ENCODE peak calls at places on chromosomes 12 and 14, in six cellular contexts. One of them, this sample, is unnamed.

GRCh38 chr12:132444957-132445883 is 44.7 kb upstream of the FBRSL1 start:
- DNase-seq in K562: no peak
- DNase-seq in GM12891: peak
- DNase-seq in HepG2: no peak
- DNase-seq in GM12878: no peak
- DNase-seq in H1: peak
- DNase-seq in this sample: peak

GRCh38 chr12:100908501-100908900 is 113.9 kb downstream of the ANO4 start:
- DNase-seq in K562: no peak
- DNase-seq in GM12891: no peak
- DNase-seq in HepG2: no peak
- DNase-seq in GM12878: no peak
- DNase-seq in H1: no peak
- DNase-seq in this sample: no peak

GRCh38 chr14:61547186-61548121 is 147.9 kb upstream of the HIF1A start:
- DNase-seq in K562: no peak
- DNase-seq in GM12891: no peak
- DNase-seq in HepG2: no peak
- DNase-seq in GM12878: no peak
- DNase-seq in H1: no peak
- DNase-seq in this sample: no peak

GRCh38 chr14:59540852-59541251 is 35.8 kb downstream of the CCDC175 start:
- DNase-seq in K562: no peak
- DNase-seq in GM12891: no peak
- DNase-seq in HepG2: no peak
- DNase-seq in GM12878: no peak
- DNase-seq in H1: no peak
- DNase-seq in this sample: no peak

GRCh38 chr12:125856899-125857298 is 791.7 kb downstream of the AACS start:
- DNase-seq in K562: no peak
- DNase-seq in GM12891: no peak
- DNase-seq in HepG2: no peak
- DNase-seq in GM12878: no peak
- DNase-seq in H1: no peak
- DNase-seq in this sample: no peak

GRCh38 chr12:2212971-2213869 is 160.4 kb downstream of the CACNA1C start:
- DNase-seq in K562: no peak
- DNase-seq in GM12891: no peak
- DNase-seq in HepG2: no peak
- DNase-seq in GM12878: no peak
- DNase-seq in H1: no peak
- DNase-seq in this sample: no peak

GRCh38 chr12:108254030-108254429 is 85.1 kb downstream of the CMKLR1 start:
- DNase-seq in K562: no peak
- DNase-seq in GM12891: no peak
- DNase-seq in HepG2: no peak
- DNase-seq in GM12878: no peak
- DNase-seq in H1: no peak
- DNase-seq in this sample: no peak

GRCh38 chr12:71152838-71153237 is 5.0 kb downstream of the TSPAN8 start:
- DNase-seq in K562: no peak
- DNase-seq in GM12891: no peak
- DNase-seq in HepG2: no peak
- DNase-seq in GM12878: no peak
- DNase-seq in H1: no peak
- DNase-seq in this sample: no peak

GRCh38 chr12:54038760-54039414 is 6.0 kb downstream of the HOXC5 start:
- DNase-seq in K562: no peak
- DNase-seq in GM12891: no peak
- DNase-seq in HepG2: no peak
- DNase-seq in GM12878: no peak
- DNase-seq in H1: no peak
- DNase-seq in this sample: no peak

GRCh38 chr12:32034045-32034444 is 72.6 kb upstream of the BICD1 start:
- DNase-seq in K562: peak
- DNase-seq in GM12891: no peak
- DNase-seq in HepG2: no peak
- DNase-seq in GM12878: no peak
- DNase-seq in H1: no peak
- DNase-seq in this sample: no peak

GRCh38 chr12:128586630-128587029 is 237.1 kb downstream of the SLC15A4 start:
- DNase-seq in K562: no peak
- DNase-seq in GM12891: no peak
- DNase-seq in HepG2: no peak
- DNase-seq in GM12878: no peak
- DNase-seq in H1: no peak
- DNase-seq in this sample: no peak

GRCh38 chr12:7646178-7646475 is 19.6 kb downstream of the APOBEC1 start:
- DNase-seq in K562: no peak
- DNase-seq in GM12891: no peak
- DNase-seq in HepG2: no peak
- DNase-seq in GM12878: no peak
- DNase-seq in H1: no peak
- DNase-seq in this sample: no peak

GRCh38 chr14:81625343-81625742 is 91.7 kb upstream of the SEL1L start:
- DNase-seq in K562: peak
- DNase-seq in GM12891: no peak
- DNase-seq in HepG2: peak
- DNase-seq in GM12878: no peak
- DNase-seq in H1: no peak
- DNase-seq in this sample: no peak

GRCh38 chr14:47715330-47715729 is 39.9 kb upstream of the MDGA2 start:
- DNase-seq in K562: no peak
- DNase-seq in GM12891: no peak
- DNase-seq in HepG2: no peak
- DNase-seq in GM12878: no peak
- DNase-seq in H1: no peak
- DNase-seq in this sample: no peak

GRCh38 chr12:131457331-131458047 is 253.4 kb upstream of the SFSWAP start:
- DNase-seq in K562: no peak
- DNase-seq in GM12891: no peak
- DNase-seq in HepG2: no peak
- DNase-seq in GM12878: no peak
- DNase-seq in H1: no peak
- DNase-seq in this sample: no peak

GRCh38 chr12:1914116-1914911 is 4.1 kb downstream of the CACNA2D4 start:
- DNase-seq in K562: no peak
- DNase-seq in GM12891: no peak
- DNase-seq in HepG2: no peak
- DNase-seq in GM12878: no peak
- DNase-seq in H1: peak
- DNase-seq in this sample: no peak

GRCh38 chr14:87233806-87234384 is 759.1 kb downstream of the GALC start:
- DNase-seq in K562: no peak
- DNase-seq in GM12891: no peak
- DNase-seq in HepG2: no peak
- DNase-seq in GM12878: no peak
- DNase-seq in H1: no peak
- DNase-seq in this sample: no peak

GRCh38 chr14:61539631-61540030 is 155.7 kb upstream of the HIF1A start:
- DNase-seq in K562: no peak
- DNase-seq in GM12891: no peak
- DNase-seq in HepG2: no peak
- DNase-seq in GM12878: no peak
- DNase-seq in H1: no peak
- DNase-seq in this sample: no peak

GRCh38 chr12:108369736-108370396 is 30.8 kb upstream of the CMKLR1 start:
- DNase-seq in K562: no peak
- DNase-seq in GM12891: no peak
- DNase-seq in HepG2: no peak
- DNase-seq in GM12878: no peak
- DNase-seq in H1: no peak
- DNase-seq in this sample: no peak

GRCh38 chr14:90617942-90618341 is 198.3 kb downstream of the TTC7B start:
- DNase-seq in K562: no peak
- DNase-seq in GM12891: no peak
- DNase-seq in HepG2: no peak
- DNase-seq in GM12878: no peak
- DNase-seq in H1: no peak
- DNase-seq in this sample: no peak

GRCh38 chr12:94956936-94957464 is 46.5 kb downstream of the NDUFA12 start:
- DNase-seq in K562: no peak
- DNase-seq in GM12891: no peak
- DNase-seq in HepG2: no peak
- DNase-seq in GM12878: no peak
- DNase-seq in H1: no peak
- DNase-seq in this sample: no peak

GRCh38 chr12:68250454-68250853 is 3.0 kb downstream of the IL22 start:
- DNase-seq in K562: no peak
- DNase-seq in GM12891: no peak
- DNase-seq in HepG2: no peak
- DNase-seq in GM12878: no peak
- DNase-seq in H1: no peak
- DNase-seq in this sample: no peak

GRCh38 chr14:71243697-71244096 is 336.4 kb downstream of the PCNX1 start:
- DNase-seq in K562: no peak
- DNase-seq in GM12891: no peak
- DNase-seq in HepG2: no peak
- DNase-seq in GM12878: no peak
- DNase-seq in H1: no peak
- DNase-seq in this sample: no peak

GRCh38 chr12:26857465-26858176 is 24.6 kb upstream of the ITPR2 start:
- DNase-seq in K562: peak
- DNase-seq in GM12891: no peak
- DNase-seq in HepG2: no peak
- DNase-seq in GM12878: no peak
- DNase-seq in H1: no peak
- DNase-seq in this sample: no peak

GRCh38 chr12:69645031-69645430 is 34.3 kb upstream of the LRRC10 start:
- DNase-seq in K562: no peak
- DNase-seq in GM12891: no peak
- DNase-seq in HepG2: no peak
- DNase-seq in GM12878: no peak
- DNase-seq in H1: no peak
- DNase-seq in this sample: no peak

GRCh38 chr12:131537267-131537920 is 173.5 kb upstream of the SFSWAP start:
- DNase-seq in K562: no peak
- DNase-seq in GM12891: no peak
- DNase-seq in HepG2: no peak
- DNase-seq in GM12878: no peak
- DNase-seq in H1: no peak
- DNase-seq in this sample: no peak

GRCh38 chr14:96037891-96038557 is 1.1 kb upstream of the C14orf132 start:
- DNase-seq in K562: no peak
- DNase-seq in GM12891: no peak
- DNase-seq in HepG2: no peak
- DNase-seq in GM12878: no peak
- DNase-seq in H1: no peak
- DNase-seq in this sample: no peak

GRCh38 chr12:124498870-124499753 is 68.3 kb downstream of the NCOR2 start:
- DNase-seq in K562: no peak
- DNase-seq in GM12891: no peak
- DNase-seq in HepG2: no peak
- DNase-seq in GM12878: no peak
- DNase-seq in H1: no peak
- DNase-seq in this sample: no peak

GRCh38 chr12:124501080-124501642 is 66.3 kb downstream of the NCOR2 start:
- DNase-seq in K562: no peak
- DNase-seq in GM12891: no peak
- DNase-seq in HepG2: no peak
- DNase-seq in GM12878: no peak
- DNase-seq in H1: peak
- DNase-seq in this sample: no peak

GRCh38 chr12:124499873-124500231 is 67.6 kb downstream of the NCOR2 start:
- DNase-seq in K562: no peak
- DNase-seq in GM12891: no peak
- DNase-seq in HepG2: no peak
- DNase-seq in GM12878: no peak
- DNase-seq in H1: no peak
- DNase-seq in this sample: no peak

GRCh38 chr12:124501827-124502226 is 65.6 kb downstream of the NCOR2 start:
- DNase-seq in K562: no peak
- DNase-seq in GM12891: no peak
- DNase-seq in HepG2: no peak
- DNase-seq in GM12878: no peak
- DNase-seq in H1: no peak
- DNase-seq in this sample: no peak

GRCh38 chr12:124500232-124501079 is 67.0 kb downstream of the NCOR2 start:
- DNase-seq in K562: no peak
- DNase-seq in GM12891: no peak
- DNase-seq in HepG2: peak
- DNase-seq in GM12878: no peak
- DNase-seq in H1: peak
- DNase-seq in this sample: no peak
- TF ChIP-seq TAF1 in K562: no peak
- TF ChIP-seq TAF1 in GM12891: no peak
- TF ChIP-seq TAF1 in HepG2: no peak
- TF ChIP-seq TAF1 in GM12878: no peak
- TF ChIP-seq TAF1 in H1: no peak
- TF ChIP-seq TAF1 in this sample: no peak

GRCh38 chr12:113935459-113935858 is 30.7 kb downstream of the RBM19 start:
- DNase-seq in K562: no peak
- DNase-seq in GM12891: no peak
- DNase-seq in HepG2: no peak
- DNase-seq in GM12878: no peak
- DNase-seq in H1: no peak
- DNase-seq in this sample: no peak
- TF ChIP-seq POLR2A in K562: no peak
- TF ChIP-seq POLR2A in GM12891: no peak
- TF ChIP-seq POLR2A in HepG2: no peak
- TF ChIP-seq POLR2A in GM12878: no peak
- TF ChIP-seq POLR2A in H1: no peak
- TF ChIP-seq POLR2A in this sample: no peak

GRCh38 chr12:57496822-57497221 is 9.0 kb downstream of the MARS1 start:
- DNase-seq in K562: no peak
- DNase-seq in GM12891: no peak
- DNase-seq in HepG2: no peak
- DNase-seq in GM12878: no peak
- DNase-seq in H1: no peak
- DNase-seq in this sample: no peak
- TF ChIP-seq POLR2AphosphoS5 in K562: no peak
- TF ChIP-seq POLR2AphosphoS5 in GM12891: no peak
- TF ChIP-seq POLR2AphosphoS5 in HepG2: no peak
- TF ChIP-seq POLR2AphosphoS5 in GM12878: no peak
- TF ChIP-seq POLR2AphosphoS5 in H1: no peak
- TF ChIP-seq POLR2AphosphoS5 in this sample: no peak

DNA sequence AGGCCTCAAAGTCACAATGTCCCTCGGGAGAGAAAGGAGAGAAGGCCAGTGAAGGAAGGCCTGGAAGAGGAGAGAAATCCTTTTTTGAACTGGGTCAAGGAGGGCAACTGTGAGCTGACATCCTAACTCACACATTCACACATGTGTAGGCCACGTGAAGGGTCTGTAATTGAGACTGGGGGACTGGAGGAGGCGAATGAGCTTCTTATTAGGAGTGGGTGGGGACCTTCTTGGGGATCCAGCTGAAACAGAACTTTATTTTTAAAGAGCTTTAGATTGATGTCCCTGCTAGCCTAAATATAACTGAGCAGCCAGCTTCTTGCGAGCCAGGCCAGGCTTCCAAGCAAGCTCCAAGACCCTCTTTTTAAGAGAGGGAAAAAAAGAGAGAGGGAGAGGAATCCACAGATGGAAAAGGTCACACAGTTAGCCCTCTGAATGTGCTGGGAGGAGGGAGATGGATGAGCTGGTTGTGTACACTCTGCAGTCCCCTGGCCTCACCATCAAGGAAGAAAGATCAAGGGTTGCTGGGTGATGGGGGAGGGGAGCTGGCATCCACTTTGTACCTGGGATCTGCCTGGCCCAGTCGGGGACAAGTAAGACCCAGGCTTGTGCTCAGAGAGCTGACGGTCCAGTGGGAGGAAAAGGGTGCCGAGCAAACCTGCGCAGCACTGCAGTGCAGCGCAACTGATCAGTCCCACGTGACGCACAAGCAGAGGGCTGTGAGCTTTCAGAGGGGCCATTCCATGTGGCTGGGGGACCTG is 154.6 kb downstream of the ZFP36L1 start:
- DNase-seq in K562: no peak
- DNase-seq in GM12891: no peak
- DNase-seq in HepG2: peak
- DNase-seq in GM12878: no peak
- DNase-seq in H1: peak
- DNase-seq in this sample: no peak
- TF ChIP-seq TAF1 in K562: no peak
- TF ChIP-seq TAF1 in GM12891: no peak
- TF ChIP-seq TAF1 in HepG2: no peak
- TF ChIP-seq TAF1 in GM12878: no peak
- TF ChIP-seq TAF1 in H1: no peak
- TF ChIP-seq TAF1 in this sample: no peak